ENCODE peak calls at places on chromosome 19, in six cellular contexts. O is RWPE1, A is ovary, Z is EL, X is neural crest cell, R is PC-3. I is an unnamed sample.

GRCh38 chr19:31313291-31314030 is 35.8 kb downstream of the TSHZ3 start:
- DNase-seq in A (no peak), R (no peak), Z (no peak), O (no peak), X (no peak), I (no peak)

GRCh38 chr19:43784251-43784980 is 3.6 kb upstream of the KCNN4 start:
- DNase-seq in R (peak; percentile 87), A (no peak), O (peak; percentile 92), Z (peak; percentile 88), X (no peak), I (peak; percentile 89)

GRCh38 chr19:42270346-42271044 is 1.4 kb downstream of the CIC start:
- DNase-seq in O (peak; percentile 59), A (peak; percentile 64), Z (peak; percentile 77), R (peak; percentile 57), X (no peak), I (peak; percentile 79)

GRCh38 chr19:3852614-3853254 is 16.1 kb downstream of the ZFR2 start:
- DNase-seq in Z (peak; percentile 94), O (peak; percentile 92), A (no peak), R (peak; percentile 88), X (no peak), I (peak; percentile 60)

GRCh38 chr19:31340059-31341025 is 8.9 kb downstream of the TSHZ3 start:
- DNase-seq in O (no peak), X (no peak), A (peak; percentile 49), R (no peak), Z (peak; percentile 13), I (peak; percentile 81)

GRCh38 chr19:58330458-58330857 is 3.7 kb downstream of the ZSCAN22 start:
- DNase-seq in X (no peak), R (peak; percentile 88), Z (peak; percentile 64), A (no peak), O (peak; percentile 83), I (peak; percentile 82)

GRCh38 chr19:55345818-55346724 is 6.4 kb downstream of the KMT5C start:
- DNase-seq in R (no peak), O (no peak), A (peak; percentile 50), Z (peak; percentile 30), X (no peak), I (no peak)

GRCh38 chr19:8973501-8974091 is 36.6 kb downstream of the MUC16 start:
- DNase-seq in R (peak; percentile 66), O (peak; percentile 35), A (no peak), X (no peak), Z (no peak), I (no peak)

GRCh38 chr19:33960566-33960965 is 163.9 kb downstream of the KCTD15 start:
- DNase-seq in X (no peak), Z (no peak), O (no peak), A (no peak), R (no peak), I (no peak)

GRCh38 chr19:49389406-49389805 is 1.4 kb downstream of the KASH5 start:
- DNase-seq in Z (no peak), R (no peak), A (no peak), O (no peak), X (no peak), I (no peak)